ENCODE peak calls at places on chromosomes 3 and 15, in nine cellular contexts. One of them, this sample, is unnamed.

GRCh38 chr3:149153402-149153801 is 24.0 kb downstream of the HPS3 start:
- DNase-seq in upper lobe of left lung: no peak
- DNase-seq in stomach: no peak
- DNase-seq in psoas muscle: no peak
- DNase-seq in pancreas: no peak
- DNase-seq in ovary: no peak
- DNase-seq in DND-41: no peak
- DNase-seq in tibial nerve: no peak
- DNase-seq in WERI-Rb-1: no peak
- DNase-seq in this sample: no peak

GRCh38 chr3:158659454-158660237 is 12.8 kb downstream of the LXN start:
- DNase-seq in upper lobe of left lung: peak; percentile 40
- DNase-seq in stomach: peak; percentile 43
- DNase-seq in psoas muscle: no peak
- DNase-seq in pancreas: peak; percentile 30
- DNase-seq in ovary: peak; percentile 31
- DNase-seq in DND-41: peak; percentile 52
- DNase-seq in tibial nerve: no peak
- DNase-seq in WERI-Rb-1: peak; percentile 41
- DNase-seq in this sample: no peak

GRCh38 chr15:76169792-76170425 is 110.1 kb downstream of the TMEM266 start:
- DNase-seq in upper lobe of left lung: no peak
- DNase-seq in stomach: no peak
- DNase-seq in psoas muscle: no peak
- DNase-seq in pancreas: no peak
- DNase-seq in ovary: no peak
- DNase-seq in DND-41: no peak
- DNase-seq in tibial nerve: no peak
- DNase-seq in WERI-Rb-1: no peak
- DNase-seq in this sample: no peak

GRCh38 chr15:50066693-50067092 is 52.3 kb downstream of the ATP8B4 start:
- DNase-seq in upper lobe of left lung: no peak
- DNase-seq in stomach: no peak
- DNase-seq in psoas muscle: no peak
- DNase-seq in pancreas: no peak
- DNase-seq in ovary: no peak
- DNase-seq in DND-41: no peak
- DNase-seq in tibial nerve: no peak
- DNase-seq in WERI-Rb-1: no peak
- DNase-seq in this sample: no peak

GRCh38 chr15:90870354-90871096 is 2.1 kb downstream of the FURIN start:
- DNase-seq in upper lobe of left lung: no peak
- DNase-seq in stomach: no peak
- DNase-seq in psoas muscle: no peak
- DNase-seq in pancreas: no peak
- DNase-seq in ovary: peak; percentile 25
- DNase-seq in DND-41: peak; percentile 20
- DNase-seq in tibial nerve: no peak
- DNase-seq in WERI-Rb-1: no peak
- DNase-seq in this sample: no peak

GRCh38 chr15:87287156-87287555 is 969.4 kb downstream of the NTRK3 start:
- DNase-seq in upper lobe of left lung: no peak
- DNase-seq in stomach: no peak
- DNase-seq in psoas muscle: no peak
- DNase-seq in pancreas: no peak
- DNase-seq in ovary: no peak
- DNase-seq in DND-41: no peak
- DNase-seq in tibial nerve: no peak
- DNase-seq in WERI-Rb-1: no peak
- DNase-seq in this sample: no peak

GRCh38 chr3:183878071-183878470 is 6.6 kb downstream of the PARL start:
- DNase-seq in upper lobe of left lung: peak; percentile 55
- DNase-seq in stomach: no peak
- DNase-seq in psoas muscle: no peak
- DNase-seq in pancreas: no peak
- DNase-seq in ovary: no peak
- DNase-seq in DND-41: no peak
- DNase-seq in tibial nerve: no peak
- DNase-seq in WERI-Rb-1: no peak
- DNase-seq in this sample: no peak

GRCh38 chr15:100468265-100468664 is 60.5 kb downstream of the CERS3 start:
- DNase-seq in upper lobe of left lung: peak; percentile 37
- DNase-seq in stomach: no peak
- DNase-seq in psoas muscle: peak; percentile 72
- DNase-seq in pancreas: peak; percentile 17
- DNase-seq in ovary: peak; percentile 26
- DNase-seq in DND-41: no peak
- DNase-seq in tibial nerve: no peak
- DNase-seq in WERI-Rb-1: no peak
- DNase-seq in this sample: no peak

GRCh38 chr3:107284570-107284969 is 92.7 kb upstream of the CCDC54 start:
- DNase-seq in upper lobe of left lung: no peak
- DNase-seq in stomach: no peak
- DNase-seq in psoas muscle: no peak
- DNase-seq in pancreas: no peak
- DNase-seq in ovary: no peak
- DNase-seq in DND-41: no peak
- DNase-seq in tibial nerve: no peak
- DNase-seq in WERI-Rb-1: no peak
- DNase-seq in this sample: no peak

GRCh38 chr3:133572158-133573053 is 1.1 kb upstream of the CDV3 start:
- DNase-seq in upper lobe of left lung: no peak
- DNase-seq in stomach: no peak
- DNase-seq in psoas muscle: no peak
- DNase-seq in pancreas: no peak
- DNase-seq in ovary: peak; percentile 40
- DNase-seq in DND-41: no peak
- DNase-seq in tibial nerve: no peak
- DNase-seq in WERI-Rb-1: no peak
- DNase-seq in this sample: peak; percentile 70

GRCh38 chr3:154314152-154314551 is 10.1 kb downstream of the DHX36 start:
- DNase-seq in upper lobe of left lung: no peak
- DNase-seq in stomach: no peak
- DNase-seq in psoas muscle: no peak
- DNase-seq in pancreas: no peak
- DNase-seq in ovary: no peak
- DNase-seq in DND-41: no peak
- DNase-seq in tibial nerve: no peak
- DNase-seq in WERI-Rb-1: no peak
- DNase-seq in this sample: no peak

GRCh38 chr15:89338036-89338435 is 3.4 kb upstream of the POLG start:
- DNase-seq in upper lobe of left lung: no peak
- DNase-seq in stomach: no peak
- DNase-seq in psoas muscle: no peak
- DNase-seq in pancreas: no peak
- DNase-seq in ovary: no peak
- DNase-seq in DND-41: no peak
- DNase-seq in tibial nerve: no peak
- DNase-seq in WERI-Rb-1: no peak
- DNase-seq in this sample: no peak

GRCh38 chr3:126355251-126355650 is 2.0 kb downstream of the KLF15 start:
- DNase-seq in upper lobe of left lung: no peak
- DNase-seq in stomach: no peak
- DNase-seq in psoas muscle: peak; percentile 46
- DNase-seq in pancreas: no peak
- DNase-seq in ovary: peak; percentile 35
- DNase-seq in DND-41: peak; percentile 6
- DNase-seq in tibial nerve: peak; percentile 12
- DNase-seq in WERI-Rb-1: no peak
- DNase-seq in this sample: no peak

GRCh38 chr3:126356373-126357298 is 572 bp downstream of the KLF15 start:
- DNase-seq in upper lobe of left lung: no peak
- DNase-seq in stomach: no peak
- DNase-seq in psoas muscle: peak; percentile 84
- DNase-seq in pancreas: peak; percentile 50
- DNase-seq in ovary: peak; percentile 80
- DNase-seq in DND-41: no peak
- DNase-seq in tibial nerve: no peak
- DNase-seq in WERI-Rb-1: peak; percentile 24
- DNase-seq in this sample: no peak

GRCh38 chr3:126355777-126356372 is 1.3 kb downstream of the KLF15 start:
- DNase-seq in upper lobe of left lung: peak; percentile 98
- DNase-seq in stomach: peak; percentile 98
- DNase-seq in psoas muscle: peak; percentile 99
- DNase-seq in pancreas: peak; percentile 98
- DNase-seq in ovary: peak; percentile 95
- DNase-seq in DND-41: no peak
- DNase-seq in tibial nerve: peak; percentile 99
- DNase-seq in WERI-Rb-1: peak; percentile 92
- DNase-seq in this sample: no peak

GRCh38 chr3:126353694-126354321 is 3.4 kb downstream of the KLF15 start:
- DNase-seq in upper lobe of left lung: peak; percentile 20
- DNase-seq in stomach: no peak
- DNase-seq in psoas muscle: peak; percentile 60
- DNase-seq in pancreas: no peak
- DNase-seq in ovary: peak; percentile 27
- DNase-seq in DND-41: no peak
- DNase-seq in tibial nerve: peak; percentile 27
- DNase-seq in WERI-Rb-1: no peak
- DNase-seq in this sample: no peak

GRCh38 chr3:126354776-126355175 is 2.4 kb downstream of the KLF15 start:
- DNase-seq in upper lobe of left lung: no peak
- DNase-seq in stomach: no peak
- DNase-seq in psoas muscle: peak; percentile 56
- DNase-seq in pancreas: no peak
- DNase-seq in ovary: peak; percentile 41
- DNase-seq in DND-41: no peak
- DNase-seq in tibial nerve: peak; percentile 14
- DNase-seq in WERI-Rb-1: no peak
- DNase-seq in this sample: no peak
- H3K4me3 ChIP-seq in upper lobe of left lung: peak overlapping the region; percentile 91
- H3K4me3 ChIP-seq in stomach: peak overlapping the region; percentile 95
- H3K4me3 ChIP-seq in psoas muscle: peak overlapping the region; percentile 74
- H3K4me3 ChIP-seq in pancreas: peak overlapping the region; percentile 95
- H3K4me3 ChIP-seq in ovary: no peak overlapping the region
- H3K4me3 ChIP-seq in DND-41: no peak overlapping the region
- H3K4me3 ChIP-seq in tibial nerve: peak overlapping the region; percentile 28
- H3K4me3 ChIP-seq in WERI-Rb-1: no peak overlapping the region
- H3K4me3 ChIP-seq in this sample: no peak overlapping the region

GRCh38 chr15:31390777-31391486 is 64.3 kb downstream of the KLF13 start:
- DNase-seq in upper lobe of left lung: no peak
- DNase-seq in stomach: no peak
- DNase-seq in psoas muscle: no peak
- DNase-seq in pancreas: no peak
- DNase-seq in ovary: no peak
- DNase-seq in DND-41: no peak
- DNase-seq in tibial nerve: no peak
- DNase-seq in WERI-Rb-1: no peak
- DNase-seq in this sample: no peak

GRCh38 chr15:31391687-31392671 is 65.3 kb downstream of the KLF13 start:
- DNase-seq in upper lobe of left lung: peak; percentile 95
- DNase-seq in stomach: peak; percentile 90
- DNase-seq in psoas muscle: peak; percentile 94
- DNase-seq in pancreas: peak; percentile 87
- DNase-seq in ovary: peak; percentile 80
- DNase-seq in DND-41: peak; percentile 49
- DNase-seq in tibial nerve: peak; percentile 81
- DNase-seq in WERI-Rb-1: peak; percentile 44
- DNase-seq in this sample: peak; percentile 76

GRCh38 chr15:31389576-31389975 is 62.9 kb downstream of the KLF13 start:
- DNase-seq in upper lobe of left lung: no peak
- DNase-seq in stomach: no peak
- DNase-seq in psoas muscle: no peak
- DNase-seq in pancreas: no peak
- DNase-seq in ovary: no peak
- DNase-seq in DND-41: no peak
- DNase-seq in tibial nerve: no peak
- DNase-seq in WERI-Rb-1: no peak
- DNase-seq in this sample: no peak

GRCh38 chr15:31387483-31388118 is 61.0 kb downstream of the KLF13 start:
- DNase-seq in upper lobe of left lung: peak; percentile 76
- DNase-seq in stomach: peak; percentile 85
- DNase-seq in psoas muscle: peak; percentile 90
- DNase-seq in pancreas: peak; percentile 92
- DNase-seq in ovary: no peak
- DNase-seq in DND-41: peak; percentile 43
- DNase-seq in tibial nerve: no peak
- DNase-seq in WERI-Rb-1: no peak
- DNase-seq in this sample: no peak

GRCh38 chr15:31390029-31390428 is 63.4 kb downstream of the KLF13 start:
- DNase-seq in upper lobe of left lung: no peak
- DNase-seq in stomach: no peak
- DNase-seq in psoas muscle: no peak
- DNase-seq in pancreas: no peak
- DNase-seq in ovary: no peak
- DNase-seq in DND-41: no peak
- DNase-seq in tibial nerve: no peak
- DNase-seq in WERI-Rb-1: no peak
- DNase-seq in this sample: no peak
- TF ChIP-seq CTCF in upper lobe of left lung: no peak
- TF ChIP-seq CTCF in stomach: no peak
- TF ChIP-seq CTCF in psoas muscle: no peak
- TF ChIP-seq CTCF in pancreas: no peak
- TF ChIP-seq CTCF in ovary: no peak
- TF ChIP-seq CTCF in DND-41: no peak
- TF ChIP-seq CTCF in tibial nerve: no peak
- TF ChIP-seq CTCF in WERI-Rb-1: no peak
- TF ChIP-seq CTCF in this sample: no peak

GRCh38 chr3:160162440-160162839 is 62.8 kb upstream of the C3orf80 start:
- DNase-seq in upper lobe of left lung: no peak
- DNase-seq in stomach: no peak
- DNase-seq in psoas muscle: no peak
- DNase-seq in pancreas: no peak
- DNase-seq in ovary: no peak
- DNase-seq in DND-41: no peak
- DNase-seq in tibial nerve: no peak
- DNase-seq in WERI-Rb-1: no peak
- DNase-seq in this sample: no peak
- H3K36me3 ChIP-seq in upper lobe of left lung: no peaks in the 10 kb centered on the region
- H3K36me3 ChIP-seq in stomach: no peaks in the 10 kb centered on the region
- H3K36me3 ChIP-seq in psoas muscle: no peaks in the 10 kb centered on the region
- H3K36me3 ChIP-seq in pancreas: no peaks in the 10 kb centered on the region
- H3K36me3 ChIP-seq in ovary: no peaks in the 10 kb centered on the region
- H3K36me3 ChIP-seq in DND-41: no peaks in the 10 kb centered on the region
- H3K36me3 ChIP-seq in tibial nerve: no peaks in the 10 kb centered on the region
- H3K36me3 ChIP-seq in WERI-Rb-1: no peaks in the 10 kb centered on the region
- H3K36me3 ChIP-seq in this sample: no peaks in the 10 kb centered on the region

DNA sequence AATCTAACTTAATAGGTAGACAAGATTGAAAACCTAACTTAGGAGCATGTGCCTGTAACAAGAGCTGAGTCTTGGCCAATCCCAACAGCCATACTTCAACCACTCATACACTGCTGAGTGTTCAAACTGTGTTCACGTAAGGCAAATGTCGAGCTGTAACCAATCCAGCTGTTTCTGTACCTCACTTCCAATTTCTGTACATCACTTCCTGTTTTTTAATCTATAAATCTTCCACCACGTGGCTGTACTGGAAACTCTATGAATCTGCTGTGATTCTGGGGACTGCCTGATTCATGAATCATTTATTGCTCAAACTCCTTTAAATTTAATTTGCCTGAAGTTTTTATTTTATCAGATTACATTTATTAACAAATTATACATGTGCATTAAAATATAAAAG is 44.6 kb upstream of the NEDD4 start:
- DNase-seq in upper lobe of left lung: no peak
- DNase-seq in stomach: no peak
- DNase-seq in psoas muscle: no peak
- DNase-seq in pancreas: no peak
- DNase-seq in ovary: no peak
- DNase-seq in DND-41: no peak
- DNase-seq in tibial nerve: no peak
- DNase-seq in WERI-Rb-1: no peak
- DNase-seq in this sample: no peak
- H3K4me3 ChIP-seq in upper lobe of left lung: no peak overlapping the region
- H3K4me3 ChIP-seq in stomach: no peak overlapping the region
- H3K4me3 ChIP-seq in psoas muscle: no peak overlapping the region
- H3K4me3 ChIP-seq in pancreas: no peak overlapping the region
- H3K4me3 ChIP-seq in ovary: no peak overlapping the region
- H3K4me3 ChIP-seq in DND-41: no peak overlapping the region
- H3K4me3 ChIP-seq in tibial nerve: no peak overlapping the region
- H3K4me3 ChIP-seq in WERI-Rb-1: no peak overlapping the region
- H3K4me3 ChIP-seq in this sample: no peak overlapping the region